ENCODE peak calls at places on chromosome 7, in five cellular contexts. Q is mesenteric fat pad; O is stimulated activated CD4-positive, alpha-beta T cell treated with anti-CD3 and anti-CD28 coated beads, Interleukin-1b, Interleukin-23, amount 100 ng/mL, for 4 hours; U is BE2C; D is activated CD4-positive, alpha-beta T cell treated with anti-CD3 and anti-CD28 coated beads, Interleukin-2, amount 50 U/mL, for 48 hours. W is an unnamed sample.

GRCh38 chr7:93626869-93627268 is 52.3 kb upstream of the CALCR start:
- DNase-seq in Q (no peak), O (no peak), U (no peak), D (no peak), W (no peak)

GRCh38 chr7:1168422-1168821 is 8.4 kb upstream of the ZFAND2A start:
- DNase-seq in Q (no peak), O (no peak), U (no peak), D (no peak), W (no peak)

GRCh38 chr7:143331179-143331825 is 15.4 kb downstream of the CLCN1 start:
- DNase-seq in Q (no peak), O (no peak), U (no peak), D (no peak), W (no peak)

GRCh38 chr7:128939861-128940410 is 2.2 kb downstream of the IRF5 start:
- DNase-seq in Q (no peak), O (no peak), U (no peak), D (no peak), W (no peak)

GRCh38 chr7:25496394-25497103 is 268.3 kb upstream of the NPVF start:
- DNase-seq in Q (no peak), O (no peak), U (no peak), D (no peak), W (no peak)

GRCh38 chr7:46545790-46546189 is 624.7 kb upstream of the IGFBP3 start:
- DNase-seq in Q (no peak), O (no peak), U (no peak), D (no peak), W (no peak)

GRCh38 chr7:152512711-152513110 is 76.9 kb upstream of the KMT2C start:
- DNase-seq in Q (no peak), O (no peak), U (no peak), D (peak; percentile 8), W (no peak)

GRCh38 chr7:117666019-117666418 is 186.2 kb downstream of the CFTR start:
- DNase-seq in Q (no peak), O (no peak), U (no peak), D (no peak), W (no peak)

GRCh38 chr7:127413326-127413725 is 20.8 kb upstream of the ZNF800 start:
- DNase-seq in Q (no peak), O (no peak), U (no peak), D (no peak), W (no peak)

GRCh38 chr7:12637819-12638592 is 49.4 kb upstream of the ARL4A start:
- DNase-seq in Q (no peak), O (no peak), U (peak; percentile 15), D (no peak), W (no peak)